ENCODE peak calls at places on chromosomes 13 and 19, in ten cellular contexts. J is stomach; S is IMR-90; L is body of pancreas; W is left ventricle myocardium inferior; R is hepatocyte; Q is HCT116; U is CD8-positive, alpha-beta T cell; X is pancreas; A is uterus. T is an unnamed sample. For H3K9me3, the result is how much of the 10 kb centered on the place peaks cover.

GRCh38 chr19:28377077-28377476 is 835.9 kb downstream of the UQCRFS1 start:
- DNase-seq in Q (no peak), L (no peak), R (peak), X (no peak), U (no peak), S (no peak), W (no peak), J (no peak), A (no peak), T (peak)

GRCh38 chr13:42747399-42747873 is 33.9 kb upstream of the FAM216B start:
- DNase-seq in A (no peak), Q (no peak), R (peak), L (no peak), S (peak), U (no peak), J (no peak), X (no peak), W (no peak), T (peak)

GRCh38 chr13:112079696-112080095 is 12.7 kb downstream of the SOX1 start:
- DNase-seq in W (no peak), J (no peak), S (no peak), X (no peak), U (no peak), L (no peak), A (no peak), Q (no peak), R (no peak), T (no peak)

GRCh38 chr13:97369269-97369893 is 64.6 kb upstream of the RAP2A start:
- DNase-seq in A (no peak), R (no peak), U (no peak), X (no peak), S (no peak), J (no peak), Q (no peak), W (no peak), L (no peak), T (no peak)

GRCh38 chr19:34468400-34468799 is 13.2 kb upstream of the WTIP start:
- DNase-seq in R (no peak), Q (no peak), J (no peak), W (no peak), U (no peak), X (no peak), L (no peak), S (no peak), A (no peak), T (no peak)

GRCh38 chr13:76503756-76504155 is 382.4 kb downstream of the KCTD12 start:
- DNase-seq in W (no peak), X (no peak), Q (no peak), J (no peak), U (no peak), L (no peak), A (no peak), R (no peak), S (no peak), T (no peak)

GRCh38 chr13:96850538-96850937 is 143.7 kb downstream of the OXGR1 start:
- DNase-seq in A (no peak), Q (no peak), W (no peak), L (no peak), S (no peak), U (no peak), J (no peak), X (no peak), R (no peak), T (no peak)

GRCh38 chr13:50527612-50528509 is 315.6 kb downstream of the DLEU7 start:
- DNase-seq in Q (no peak), A (no peak), L (peak), W (no peak), S (no peak), X (no peak), U (no peak), J (no peak), R (no peak), T (no peak)

GRCh38 chr19:13132471-13133166 is 14.6 kb downstream of the NACC1 start:
- DNase-seq in R (peak), Q (no peak), X (no peak), A (no peak), L (no peak), S (peak), W (no peak), U (no peak), J (no peak), T (no peak)

GRCh38 chr13:67410645-67411044 is 180.5 kb upstream of the PCDH9 start:
- DNase-seq in J (no peak), A (no peak), X (no peak), W (no peak), S (no peak), U (no peak), L (no peak), Q (no peak), R (no peak), T (no peak)

GRCh38 chr13:29543230-29544215 is 52.0 kb downstream of the SLC7A1 start:
- DNase-seq in X (no peak), L (no peak), A (no peak), J (no peak), S (peak), U (no peak), W (no peak), Q (no peak), R (peak), T (peak)

GRCh38 chr19:54558339-54558738 is 15.3 kb upstream of the LILRA2 start:
- DNase-seq in R (no peak), J (no peak), U (no peak), S (no peak), L (no peak), Q (no peak), A (no peak), X (no peak), W (no peak), T (no peak)
- H3K9me3 ChIP-seq in R (under half), J (under half), U (under half), S (under half), L (under half), Q (under half), A (under half), X (under half), W (under half), T (under half)

GRCh38 chr13:95301947-95302386 is 716 bp upstream of the ABCC4 start:
- DNase-seq in X (no peak), U (no peak), A (no peak), L (no peak), W (no peak), J (no peak), R (no peak), S (no peak), Q (no peak), T (peak)
- TF ChIP-seq CTCF in X (no peak), U (no peak), A (no peak), L (no peak), W (no peak), J (no peak), R (no peak), S (no peak), Q (no peak), T (peak)

GRCh38 chr19:1407662-1408299 is 395 bp downstream of the DAZAP1 start:
- DNase-seq in R (peak), A (no peak), J (no peak), X (peak), U (peak), Q (no peak), L (no peak), S (no peak), W (peak), T (peak)

GRCh38 chr19:1406818-1407661 is at the start of gene DAZAP1:
- DNase-seq in R (peak), L (peak), W (peak), S (peak), Q (peak), J (peak), U (peak), X (peak), A (peak), T (peak)

GRCh38 chr19:1409204-1410005 is 2.0 kb downstream of the DAZAP1 start:
- DNase-seq in W (no peak), L (no peak), S (no peak), R (no peak), Q (no peak), X (no peak), U (no peak), J (no peak), A (no peak), T (no peak)

GRCh38 chr19:1408300-1409203 is 1.2 kb downstream of the DAZAP1 start:
- DNase-seq in U (peak), Q (no peak), X (peak), R (peak), S (peak), L (peak), J (peak), A (no peak), W (peak), T (peak)

GRCh38 chr19:1406496-1406817 is 929 bp upstream of the DAZAP1 start:
- DNase-seq in U (no peak), R (no peak), S (no peak), X (no peak), L (peak), W (no peak), Q (no peak), A (no peak), J (no peak), T (no peak)
- H3K4me3 ChIP-seq in U (peak), R (no peak), S (peak), X (no peak), L (no peak), W (peak), Q (peak), A (no peak), J (peak), T (peak)

DNA sequence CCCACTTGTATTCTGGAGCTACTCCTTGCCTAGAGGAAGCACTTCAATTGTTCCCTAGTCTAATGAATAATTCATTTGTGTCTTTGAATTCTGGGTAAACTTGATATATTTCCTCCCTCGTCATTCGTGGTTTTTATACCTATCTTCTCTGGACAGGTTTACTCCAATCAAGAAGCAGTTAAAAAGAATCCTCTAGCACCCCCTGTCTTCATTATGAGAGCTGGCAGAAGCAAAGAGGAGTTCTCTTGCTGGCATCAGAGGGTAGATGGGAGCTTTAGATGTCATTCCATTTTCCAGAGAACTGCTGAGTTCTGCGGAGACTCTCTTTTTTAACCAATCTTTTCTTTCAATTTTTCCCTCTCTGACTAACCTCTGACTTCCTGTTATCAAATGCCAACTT is 627.7 kb downstream of the FGF9 start:
- DNase-seq in S (no peak), A (no peak), W (no peak), X (no peak), U (no peak), R (no peak), Q (no peak), J (no peak), L (no peak), T (no peak)
- H3K9me3 ChIP-seq in S (under half), A (under half), W (under half), X (under half), U (under half), R (under half), Q (under half), J (under half), L (under half), T (under half)

DNA sequence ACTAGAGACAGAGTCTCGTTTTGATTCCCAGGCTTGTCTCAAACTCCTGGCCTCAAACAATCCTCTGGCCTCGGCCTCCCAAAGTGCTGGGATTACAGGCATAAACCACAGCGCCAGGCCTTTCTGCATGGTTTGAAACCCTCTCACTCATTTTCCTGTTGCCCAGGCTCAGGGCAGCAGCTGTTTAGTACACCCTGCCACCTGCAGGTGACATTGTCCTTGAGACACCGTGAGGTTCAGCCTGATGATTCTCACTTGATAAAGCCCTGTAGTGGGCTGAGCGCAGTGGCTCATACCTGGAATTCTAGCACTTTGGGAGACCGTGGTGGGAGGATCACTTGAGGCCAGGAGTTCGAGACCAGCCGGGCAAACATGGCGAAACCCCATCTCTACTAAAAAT is 12.5 kb downstream of the IL12RB1 start:
- DNase-seq in S (no peak), W (no peak), R (no peak), X (no peak), A (no peak), Q (no peak), J (no peak), L (no peak), U (no peak), T (no peak)
- TF ChIP-seq CTCF in S (no peak), W (no peak), R (peak), X (no peak), A (no peak), Q (peak), J (no peak), L (no peak), U (no peak), T (no peak)

DNA sequence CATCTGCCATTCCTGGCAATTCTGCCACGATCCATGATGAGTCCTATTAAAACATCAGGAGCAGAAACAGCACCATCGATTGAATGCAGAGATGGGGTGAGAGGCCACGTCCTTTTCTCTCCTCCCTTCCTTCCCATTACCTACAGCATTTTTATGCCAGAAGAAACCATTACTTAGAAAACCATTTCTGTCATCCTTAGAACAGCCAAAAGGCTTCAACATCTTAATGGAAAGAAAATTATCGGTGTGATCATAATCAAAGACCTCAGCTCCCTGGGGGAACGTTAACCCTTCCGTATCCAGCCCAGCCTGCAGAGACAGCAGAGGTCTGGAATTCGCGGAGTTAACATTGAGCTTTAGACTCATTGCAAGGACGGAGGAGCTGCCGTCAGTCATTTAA is 55.9 kb upstream of the SIAH3 start:
- DNase-seq in W (no peak), X (no peak), L (no peak), U (no peak), A (no peak), J (no peak), R (no peak), Q (no peak), S (no peak), T (no peak)
- H3K4me3 ChIP-seq in W (no peak), X (no peak), L (no peak), U (no peak), A (no peak), J (no peak), R (no peak), Q (no peak), S (no peak), T (no peak)

GRCh38 chr13:83815598-83815997 is 66.7 kb downstream of the SLITRK1 start:
- DNase-seq in L (no peak), J (no peak), S (no peak), X (no peak), A (no peak), Q (no peak), U (no peak), R (no peak), W (no peak), T (no peak)
- H3K9me3 ChIP-seq in L (under half), J (under half), S (under half), X (under half), A (under half), Q (under half), U (under half), R (under half), W (under half), T (under half)

GRCh38 chr13:31372454-31372853 is 172.7 kb downstream of the B3GLCT start:
- DNase-seq in J (no peak), W (no peak), S (no peak), X (no peak), R (no peak), L (no peak), A (no peak), U (no peak), Q (no peak), T (no peak)
- TF ChIP-seq CTCF in J (no peak), W (no peak), S (no peak), X (no peak), R (no peak), L (no peak), A (no peak), U (no peak), Q (no peak), T (no peak)

GRCh38 chr19:50204081-50204428 is 633 bp downstream of the MYH14 start:
- DNase-seq in L (no peak), J (no peak), U (no peak), W (no peak), R (no peak), Q (no peak), A (no peak), S (no peak), X (no peak), T (no peak)

GRCh38 chr19:50203281-50204080 is at the start of gene MYH14:
- DNase-seq in J (peak), L (peak), Q (peak), W (peak), U (peak), S (no peak), A (peak), R (peak), X (peak), T (peak)

GRCh38 chr19:50204811-50205675 is 1.6 kb downstream of the MYH14 start:
- DNase-seq in U (no peak), L (peak), W (peak), X (peak), S (no peak), A (no peak), Q (peak), J (peak), R (peak), T (no peak)

GRCh38 chr19:50202399-50202798 is 1.0 kb upstream of the MYH14 start:
- DNase-seq in J (no peak), A (no peak), U (no peak), L (no peak), W (no peak), X (no peak), R (no peak), S (no peak), Q (no peak), T (no peak)

GRCh38 chr19:50202962-50203280 is 501 bp upstream of the MYH14 start:
- DNase-seq in W (no peak), A (no peak), L (no peak), Q (no peak), X (no peak), S (no peak), J (no peak), U (no peak), R (no peak), T (no peak)
- H3K4me3 ChIP-seq in W (peak), A (no peak), L (no peak), Q (peak), X (peak), S (no peak), J (peak), U (no peak), R (no peak), T (peak)

DNA sequence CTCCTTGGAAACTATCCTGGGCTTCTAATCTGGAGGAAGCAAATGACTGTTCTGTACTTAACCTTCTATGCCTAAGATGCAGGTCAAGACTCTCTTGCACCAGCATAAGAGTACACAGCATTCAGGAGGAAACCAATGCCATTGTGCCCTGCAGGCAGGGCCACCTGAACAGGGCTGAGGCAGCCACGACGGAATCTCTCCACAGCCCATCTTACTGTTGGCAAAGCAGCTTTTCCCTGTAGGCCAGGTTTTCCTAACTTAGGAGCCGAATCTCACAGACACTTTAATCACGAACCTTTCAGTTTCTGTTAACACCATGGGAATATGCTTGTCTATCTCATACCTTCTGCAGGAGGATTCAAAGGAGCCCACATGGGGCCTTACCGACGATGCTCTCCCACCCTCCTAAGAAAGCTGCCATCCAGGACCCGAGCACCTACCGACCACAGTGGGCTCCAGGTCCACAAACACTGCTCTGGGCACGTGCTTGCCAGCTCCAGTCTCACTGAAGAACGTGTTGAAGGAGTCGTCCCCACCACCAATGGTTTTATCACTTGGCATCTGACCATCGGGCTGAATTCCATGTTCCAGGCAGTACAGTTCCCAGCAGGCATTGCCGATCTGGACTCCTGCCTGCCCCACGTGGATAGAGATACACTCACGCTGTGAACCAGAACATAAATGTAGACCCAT is 2.6 kb downstream of the TUBA3C start:
- DNase-seq in J (peak), L (peak), W (peak), U (no peak), A (no peak), Q (no peak), S (no peak), R (no peak), X (no peak), T (no peak)
- H3K9me3 ChIP-seq in J (under half), L (under half), W (under half), U (under half), A (under half), Q (under half), S (under half), R (under half), X (under half), T (under half)